ENCODE peak calls at places on chromosomes 5 and 9, in six cellular contexts. G is suprapubic skin, V is cardiac muscle cell, C is SJCRH30, S is stomach, E is left ventricle myocardium inferior. P is an unnamed sample. For H3K4me1, the result is how much of the 10 kb centered on the place peaks cover.

GRCh38 chr5:134077926-134078580 is 36.4 kb upstream of the TCF7 start:
- DNase-seq in G (no peak), V (no peak), C (no peak), S (no peak), E (no peak), P (no peak)

GRCh38 chr5:73796164-73797141 is 170.5 kb downstream of the ARHGEF28 start:
- DNase-seq in G (no peak), V (peak), C (no peak), S (peak), E (peak), P (peak)

GRCh38 chr5:113039229-113039628 is 62.6 kb downstream of the DCP2 start:
- DNase-seq in G (no peak), V (no peak), C (no peak), S (no peak), E (no peak), P (no peak)

GRCh38 chr9:96495341-96495740 is 45.4 kb downstream of the HABP4 start:
- DNase-seq in G (no peak), V (peak), C (no peak), S (no peak), E (no peak), P (no peak)

GRCh38 chr5:147639303-147639702 is 129.4 kb upstream of the DPYSL3 start:
- DNase-seq in G (no peak), V (no peak), C (no peak), S (no peak), E (no peak), P (no peak)

GRCh38 chr9:94867842-94868312 is 141.4 kb downstream of the AOPEP start:
- DNase-seq in G (no peak), V (peak), C (peak), S (no peak), E (no peak), P (no peak)

GRCh38 chr5:100161868-100162267 is 373.3 kb upstream of the FAM174A start:
- DNase-seq in G (no peak), V (no peak), C (no peak), S (no peak), E (no peak), P (no peak)

GRCh38 chr5:149205625-149206523 is 64.6 kb downstream of the ABLIM3 start:
- DNase-seq in G (no peak), V (peak), C (no peak), S (no peak), E (peak), P (no peak)

GRCh38 chr5:9782806-9783560 is 152.8 kb upstream of the TAS2R1 start:
- DNase-seq in G (no peak), V (peak), C (no peak), S (no peak), E (no peak), P (no peak)

GRCh38 chr9:13786131-13786530 is 506.6 kb upstream of the MPDZ start:
- DNase-seq in G (no peak), V (peak), C (no peak), S (no peak), E (peak), P (no peak)

GRCh38 chr5:2093859-2094615 is 211.3 kb upstream of the IRX4 start:
- DNase-seq in G (peak), V (peak), C (no peak), S (no peak), E (no peak), P (no peak)

GRCh38 chr9:125425176-125425897 is 163.7 kb downstream of the GAPVD1 start:
- DNase-seq in G (no peak), V (no peak), C (no peak), S (no peak), E (no peak), P (no peak)

GRCh38 chr9:108162664-108163063 is 673.1 kb upstream of the KLF4 start:
- DNase-seq in G (no peak), V (peak), C (no peak), S (no peak), E (no peak), P (no peak)

GRCh38 chr5:138488481-138488945 is 23.2 kb downstream of the EGR1 start:
- DNase-seq in G (no peak), V (peak), C (no peak), S (peak), E (no peak), P (no peak)

GRCh38 chr5:68279960-68280359 is 64.4 kb downstream of the PIK3R1 start:
- DNase-seq in G (no peak), V (no peak), C (no peak), S (no peak), E (no peak), P (no peak)

GRCh38 chr5:34011521-34011920 is 3.7 kb upstream of the AMACR start:
- DNase-seq in G (no peak), V (peak), C (no peak), S (no peak), E (no peak), P (no peak)

GRCh38 chr5:173735691-173736090 is 119.2 kb upstream of the BOD1 start:
- DNase-seq in G (no peak), V (no peak), C (no peak), S (no peak), E (no peak), P (no peak)

GRCh38 chr9:107158321-107158720 is 124.8 kb upstream of the RAD23B start:
- DNase-seq in G (no peak), V (peak), C (peak), S (no peak), E (no peak), P (no peak)

GRCh38 chr5:103033696-103034095 is 86.2 kb downstream of the GIN1 start:
- DNase-seq in G (no peak), V (no peak), C (no peak), S (no peak), E (no peak), P (peak)

GRCh38 chr5:171858303-171858702 is 72.7 kb downstream of the SMIM23 start:
- DNase-seq in G (no peak), V (peak), C (no peak), S (no peak), E (no peak), P (no peak)

GRCh38 chr5:171852255-171852681 is 66.7 kb downstream of the SMIM23 start:
- DNase-seq in G (no peak), V (no peak), C (no peak), S (no peak), E (no peak), P (no peak)

GRCh38 chr5:171855798-171856772 is 70.5 kb downstream of the SMIM23 start:
- DNase-seq in G (no peak), V (peak), C (no peak), S (no peak), E (no peak), P (no peak)

GRCh38 chr5:171857537-171857936 is 71.9 kb downstream of the SMIM23 start:
- DNase-seq in G (no peak), V (peak), C (no peak), S (no peak), E (no peak), P (no peak)

GRCh38 chr5:171855265-171855664 is 69.6 kb downstream of the SMIM23 start:
- DNase-seq in G (no peak), V (no peak), C (no peak), S (no peak), E (no peak), P (no peak)
- H3K4me1 ChIP-seq in G (under half), V (under half), C (under half), S (under half), E (under half), P (under half)

GRCh38 chr5:132873119-132873929 is at the start of gene LEAP2:
- DNase-seq in G (no peak), V (peak), C (no peak), S (peak), E (no peak), P (peak)

GRCh38 chr5:132876020-132876759 is 2.7 kb downstream of the LEAP2 start:
- DNase-seq in G (no peak), V (no peak), C (no peak), S (no peak), E (no peak), P (no peak)

GRCh38 chr5:132873930-132874271 is 433 bp downstream of the LEAP2 start:
- DNase-seq in G (no peak), V (no peak), C (no peak), S (no peak), E (no peak), P (no peak)

GRCh38 chr5:132877466-132877865 is 4.0 kb downstream of the LEAP2 start:
- DNase-seq in G (no peak), V (no peak), C (no peak), S (no peak), E (no peak), P (no peak)

DNA sequence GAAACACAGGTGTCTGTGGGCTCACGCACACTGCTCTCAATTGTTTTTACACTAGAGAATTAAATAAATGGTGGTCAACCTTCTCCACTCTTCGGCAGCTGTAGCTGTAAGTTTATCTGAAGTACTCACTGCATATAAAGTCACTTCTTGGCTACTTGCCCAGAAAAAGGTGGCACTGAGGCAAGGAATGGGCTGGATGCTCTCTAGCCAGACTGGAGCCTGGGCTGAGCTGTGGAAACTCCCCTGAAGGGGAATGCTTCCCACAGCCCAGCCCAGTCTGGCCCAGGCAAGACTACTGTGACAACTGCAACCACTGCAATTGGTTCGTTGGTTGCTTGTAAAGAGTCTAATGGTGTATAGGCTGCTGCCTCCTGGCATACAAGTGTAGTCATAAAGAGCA is 4.5 kb downstream of the LEAP2 start:
- DNase-seq in G (no peak), V (peak), C (peak), S (peak), E (peak), P (peak)
- H3K27ac ChIP-seq in G (no peak), V (peak), C (no peak), S (no peak), E (peak), P (no peak)

GRCh38 chr9:129486496-129487306 is 134.2 kb downstream of the C9orf50 start:
- DNase-seq in G (no peak), V (peak), C (no peak), S (peak), E (peak), P (peak)
- H3K4me1 ChIP-seq in G (half or more), V (under half), C (under half), S (half or more), E (half or more), P (half or more)

GRCh38 chr5:14036514-14036913 is 92.0 kb upstream of the DNAH5 start:
- DNase-seq in G (no peak), V (no peak), C (peak), S (no peak), E (no peak), P (no peak)

GRCh38 chr5:14039063-14039462 is 94.6 kb upstream of the DNAH5 start:
- DNase-seq in G (no peak), V (peak), C (no peak), S (no peak), E (no peak), P (no peak)

GRCh38 chr5:14039576-14039975 is 95.1 kb upstream of the DNAH5 start:
- DNase-seq in G (no peak), V (no peak), C (no peak), S (no peak), E (no peak), P (no peak)

GRCh38 chr5:14036947-14037346 is 92.5 kb upstream of the DNAH5 start:
- DNase-seq in G (no peak), V (no peak), C (no peak), S (no peak), E (no peak), P (no peak)

GRCh38 chr5:14038341-14038959 is 94.0 kb upstream of the DNAH5 start:
- DNase-seq in G (no peak), V (peak), C (no peak), S (no peak), E (no peak), P (no peak)
- H3K27ac ChIP-seq in G (no peak), V (no peak), C (peak), S (no peak), E (no peak), P (no peak)

GRCh38 chr5:139652788-139653241 is 4.7 kb downstream of the CXXC5 start:
- DNase-seq in G (no peak), V (no peak), C (no peak), S (no peak), E (peak), P (peak)
- H3K4me1 ChIP-seq in G (half or more), V (half or more), C (half or more), S (half or more), E (half or more), P (half or more)